ENCODE peak calls at places on chromosomes 5 and 9, in five cellular contexts. L is H1, U is H9, M is mesenchymal stem cell, Z is trophoblast cell. N is an unnamed sample.

GRCh38 chr9:5890641-5891040 is at the start of gene MLANA:
- DNase-seq in L (no peak), Z (no peak), U (no peak), M (no peak), N (no peak)

GRCh38 chr5:125137535-125137934 is 391.1 kb upstream of the ZNF608 start:
- DNase-seq in M (no peak), U (no peak), L (no peak), Z (no peak), N (no peak)

GRCh38 chr5:31583129-31583528 is 51.0 kb downstream of the C5orf22 start:
- DNase-seq in Z (no peak), U (no peak), M (no peak), L (no peak), N (no peak)

GRCh38 chr5:17424674-17425073 is 73.4 kb upstream of the TAF11L2 start:
- DNase-seq in U (no peak), L (no peak), M (no peak), Z (no peak), N (no peak)

GRCh38 chr5:178544166-178544834 is 45.9 kb downstream of the COL23A1 start:
- DNase-seq in Z (no peak), L (no peak), U (no peak), M (no peak), N (no peak)

GRCh38 chr9:84456526-84456925 is 116.0 kb upstream of the SLC28A3 start:
- DNase-seq in M (no peak), L (no peak), U (no peak), Z (no peak), N (no peak)

GRCh38 chr9:12730198-12730597 is 37.0 kb downstream of the TYRP1 start:
- DNase-seq in L (no peak), U (no peak), M (no peak), Z (no peak), N (no peak)

GRCh38 chr9:93683331-93684134 is 107.1 kb downstream of the PHF2 start:
- DNase-seq in M (no peak), Z (no peak), U (peak), L (peak), N (no peak)

GRCh38 chr9:20022410-20022809 is 233.6 kb upstream of the SLC24A2 start:
- DNase-seq in Z (no peak), M (peak), U (no peak), L (no peak), N (no peak)

GRCh38 chr5:100706796-100707195 is 171.6 kb downstream of the FAM174A start:
- DNase-seq in U (no peak), L (no peak), M (peak), Z (no peak), N (no peak)

GRCh38 chr5:33102551-33102950 is 338.2 kb upstream of the TARS1 start:
- DNase-seq in U (no peak), L (no peak), Z (no peak), M (no peak), N (no peak)

GRCh38 chr9:21683484-21684175 is 118.8 kb upstream of the MTAP start:
- DNase-seq in L (no peak), Z (no peak), U (no peak), M (no peak), N (no peak)

GRCh38 chr9:16120727-16121126 is 567.9 kb downstream of the CCDC171 start:
- DNase-seq in L (no peak), U (no peak), Z (no peak), M (no peak), N (no peak)

GRCh38 chr9:69549310-69550202 is 122.6 kb downstream of the APBA1 start:
- DNase-seq in L (no peak), U (no peak), M (peak), Z (no peak), N (no peak)

GRCh38 chr5:13831236-13831810 is 113.2 kb downstream of the DNAH5 start:
- DNase-seq in Z (no peak), M (peak), U (no peak), L (no peak), N (no peak)

GRCh38 chr9:130535818-130536521 is 43.4 kb upstream of the FUBP3 start:
- DNase-seq in M (peak), Z (peak), L (no peak), U (no peak), N (no peak)

GRCh38 chr9:4050686-4051315 is 249.1 kb downstream of the GLIS3 start:
- DNase-seq in U (no peak), M (no peak), Z (no peak), L (no peak), N (peak)

GRCh38 chr5:178548751-178549150 is 41.4 kb downstream of the COL23A1 start:
- DNase-seq in Z (peak), L (no peak), M (no peak), U (no peak), N (no peak)

GRCh38 chr9:33290994-33291397 is 680 bp downstream of the NFX1 start:
- DNase-seq in U (no peak), L (no peak), M (no peak), Z (no peak), N (no peak)

GRCh38 chr5:178490935-178491632 is 99.1 kb downstream of the COL23A1 start:
- DNase-seq in U (no peak), Z (no peak), M (no peak), L (no peak), N (no peak)

GRCh38 chr9:92960561-92961290 is 13.4 kb downstream of the FGD3 start:
- DNase-seq in L (no peak), M (no peak), Z (no peak), U (no peak), N (no peak)

GRCh38 chr9:129775443-129775842 is 22.6 kb upstream of the PTGES start:
- DNase-seq in L (no peak), M (no peak), Z (no peak), U (no peak), N (no peak)

GRCh38 chr9:79377315-79377855 is 194.4 kb upstream of the TLE4 start:
- DNase-seq in M (peak), Z (no peak), L (no peak), U (no peak), N (no peak)

GRCh38 chr9:90966475-90967150 is 165.0 kb downstream of the SYK start:
- DNase-seq in M (peak), Z (no peak), U (no peak), L (no peak), N (no peak)

GRCh38 chr5:137619191-137619870 is 116.6 kb downstream of the KLHL3 start:
- DNase-seq in M (peak), L (no peak), U (no peak), Z (peak), N (no peak)

GRCh38 chr5:72417333-72418062 is 89.7 kb downstream of the ZNF366 start:
- DNase-seq in U (peak), M (no peak), L (no peak), Z (no peak), N (no peak)

GRCh38 chr5:10310073-10310779 is 2.5 kb upstream of the CMBL start:
- DNase-seq in Z (peak), M (peak), L (no peak), U (peak), N (no peak)

GRCh38 chr5:141850183-141850768 is 27.9 kb downstream of the PCDH1 start:
- DNase-seq in L (no peak), M (no peak), U (no peak), Z (no peak), N (peak)

GRCh38 chr5:172659909-172660628 is 19.0 kb downstream of the NEURL1B start:
- DNase-seq in U (peak), Z (no peak), L (no peak), M (peak), N (peak)

GRCh38 chr9:81431662-81432061 is 257.7 kb downstream of the TLE1 start:
- DNase-seq in L (no peak), U (no peak), Z (no peak), M (peak), N (no peak)

GRCh38 chr5:176133289-176133870 is 104.8 kb upstream of the SIMC1 start:
- DNase-seq in Z (no peak), L (peak), U (peak), M (no peak), N (no peak)
- H3K23ac ChIP-seq in Z (no peak), L (no peak), U (no peak), M (no peak), N (peak)

GRCh38 chr5:170643591-170643990 is 139.8 kb downstream of the KCNIP1 start:
- DNase-seq in U (no peak), L (no peak), Z (no peak), M (no peak), N (no peak)

GRCh38 chr5:170640731-170641588 is 137.1 kb downstream of the KCNIP1 start:
- DNase-seq in M (no peak), U (no peak), Z (no peak), L (no peak), N (no peak)

GRCh38 chr5:170642776-170643436 is 139.1 kb downstream of the KCNIP1 start:
- DNase-seq in Z (no peak), L (no peak), U (no peak), M (no peak), N (no peak)

GRCh38 chr5:170641589-170642031 is 137.8 kb downstream of the KCNIP1 start:
- DNase-seq in Z (no peak), L (no peak), M (no peak), U (no peak), N (no peak)

GRCh38 chr5:170642066-170642735 is 138.4 kb downstream of the KCNIP1 start:
- DNase-seq in Z (no peak), M (no peak), L (no peak), U (no peak), N (no peak)
- H2BK12ac ChIP-seq in Z (no peak), M (no peak), L (no peak), U (no peak), N (no peak)

GRCh38 chr9:18461496-18461895 is 12.5 kb upstream of the ADAMTSL1 start:
- DNase-seq in Z (no peak), L (no peak), M (no peak), U (no peak), N (no peak)

GRCh38 chr9:18466101-18466500 is 7.9 kb upstream of the ADAMTSL1 start:
- DNase-seq in L (no peak), M (no peak), U (no peak), Z (no peak), N (no peak)

GRCh38 chr9:18459958-18460584 is 13.9 kb upstream of the ADAMTSL1 start:
- DNase-seq in L (no peak), M (peak), U (no peak), Z (no peak), N (no peak)

GRCh38 chr9:18467696-18468095 is 6.3 kb upstream of the ADAMTSL1 start:
- DNase-seq in M (no peak), Z (no peak), U (no peak), L (no peak), N (no peak)

DNA sequence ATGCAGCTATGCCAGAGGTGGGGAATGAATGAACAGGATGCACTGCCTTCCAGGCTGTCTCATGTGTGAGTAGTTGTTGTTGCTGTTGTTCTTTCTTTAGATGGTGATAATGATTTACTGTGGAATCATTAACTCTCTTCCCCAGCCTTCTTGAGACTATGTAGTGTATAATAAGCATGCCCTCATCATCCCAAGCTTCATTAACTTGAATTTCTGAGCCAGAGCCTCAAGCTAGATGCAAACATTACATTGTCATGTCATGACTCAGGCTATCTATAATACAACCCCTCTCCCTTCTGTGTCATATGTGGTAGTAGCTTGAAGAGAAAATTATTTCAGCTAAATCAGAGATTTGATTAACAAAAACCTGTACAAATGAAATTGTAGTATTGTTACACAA is 10.0 kb upstream of the ADAMTSL1 start:
- DNase-seq in U (no peak), Z (no peak), M (no peak), L (no peak), N (no peak)
- H3K23ac ChIP-seq in U (no peak), Z (no peak), M (no peak), L (no peak), N (no peak)

DNA sequence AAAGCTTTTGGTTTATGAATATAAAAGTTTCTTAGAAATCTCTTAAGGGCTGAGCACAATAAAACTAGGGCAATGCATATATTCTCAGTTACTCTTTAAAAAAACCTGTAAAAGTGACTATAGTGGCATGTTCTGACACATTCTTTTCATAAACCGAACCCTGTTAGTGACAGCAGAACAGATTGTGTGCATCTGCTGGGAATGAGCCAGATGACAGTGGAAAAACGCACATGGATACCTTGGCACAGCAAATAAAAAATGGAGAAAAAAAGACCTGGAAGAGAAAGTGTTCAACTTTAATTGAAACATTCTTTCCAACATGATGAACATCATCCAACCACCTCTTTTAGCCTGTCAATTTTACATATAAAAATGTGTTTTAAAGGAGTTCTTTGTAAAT is 12.7 kb downstream of the MEF2C start:
- DNase-seq in L (no peak), M (no peak), U (no peak), Z (no peak), N (no peak)
- H2BK12ac ChIP-seq in L (no peak), M (no peak), U (no peak), Z (no peak), N (no peak)

GRCh38 chr9:128068656-128069221 is 707 bp downstream of the SLC25A25 start:
- DNase-seq in U (no peak), L (no peak), Z (no peak), M (no peak), N (no peak)

GRCh38 chr9:128065907-128066712 is 1.0 kb downstream of the NAIF1 start:
- DNase-seq in Z (no peak), L (no peak), U (no peak), M (no peak), N (no peak)

GRCh38 chr9:128067622-128067897 is 440 bp upstream of the NAIF1 start:
- DNase-seq in M (no peak), L (no peak), Z (no peak), U (no peak), N (no peak)

GRCh38 chr9:128067898-128068655 is at the start of gene SLC25A25:
- DNase-seq in U (peak), M (peak), Z (peak), L (peak), N (peak)

DNA sequence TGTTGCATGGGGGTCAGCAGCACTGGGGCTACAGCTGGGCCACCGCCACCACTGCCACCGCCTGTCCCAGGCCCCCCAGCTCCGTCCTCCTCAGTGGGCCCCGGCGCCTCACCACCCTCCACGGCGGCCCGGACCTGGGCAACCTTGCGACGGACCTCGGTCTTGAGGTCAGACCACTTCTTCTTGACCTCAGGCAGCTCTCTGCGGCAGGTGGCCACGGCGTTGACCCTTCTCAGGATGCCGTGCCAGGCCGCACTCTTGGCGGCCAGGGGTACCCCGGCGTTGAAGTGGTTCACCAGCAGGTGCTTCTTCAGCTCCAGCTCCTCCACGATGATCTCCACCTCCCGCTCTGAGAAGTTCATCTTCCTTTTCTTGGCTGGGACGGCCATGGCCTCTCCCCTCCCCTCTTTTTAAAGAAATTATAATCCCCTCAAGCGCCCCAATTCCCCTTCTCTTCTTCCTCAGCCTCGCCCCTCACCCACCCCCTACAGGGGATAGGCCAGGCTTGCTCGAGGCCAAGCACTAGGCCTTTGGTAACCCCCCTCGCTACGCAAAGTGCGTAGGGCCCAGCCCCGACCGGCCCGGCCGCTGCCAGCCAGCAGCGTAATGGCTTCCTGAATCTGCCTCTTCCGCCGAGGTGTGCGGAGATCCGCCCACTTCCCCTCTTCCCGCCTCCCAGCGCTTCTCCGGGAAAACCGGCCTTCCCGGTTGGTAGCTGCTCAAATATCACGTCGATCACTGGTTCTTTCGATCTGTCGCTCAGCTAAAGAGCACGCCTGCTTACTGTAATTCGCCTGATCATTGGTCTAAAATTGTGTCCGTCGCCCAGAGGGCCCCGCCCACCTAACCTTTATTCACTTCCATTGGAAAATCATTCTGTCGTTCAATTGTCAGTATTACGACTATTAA is at the start of gene NAIF1:
- DNase-seq in M (peak), U (peak), L (peak), Z (peak), N (peak)
- H3K23ac ChIP-seq in M (no peak), U (no peak), L (no peak), Z (no peak), N (peak)

GRCh38 chr5:147245381-147246055 is 10.7 kb downstream of the STK32A start:
- DNase-seq in L (no peak), Z (no peak), M (no peak), U (no peak), N (no peak)

GRCh38 chr5:147248584-147248983 is 13.8 kb downstream of the STK32A start:
- DNase-seq in M (no peak), L (no peak), Z (no peak), U (no peak), N (no peak)
- H2BK12ac ChIP-seq in M (no peak), L (no peak), Z (no peak), U (no peak), N (no peak)

DNA sequence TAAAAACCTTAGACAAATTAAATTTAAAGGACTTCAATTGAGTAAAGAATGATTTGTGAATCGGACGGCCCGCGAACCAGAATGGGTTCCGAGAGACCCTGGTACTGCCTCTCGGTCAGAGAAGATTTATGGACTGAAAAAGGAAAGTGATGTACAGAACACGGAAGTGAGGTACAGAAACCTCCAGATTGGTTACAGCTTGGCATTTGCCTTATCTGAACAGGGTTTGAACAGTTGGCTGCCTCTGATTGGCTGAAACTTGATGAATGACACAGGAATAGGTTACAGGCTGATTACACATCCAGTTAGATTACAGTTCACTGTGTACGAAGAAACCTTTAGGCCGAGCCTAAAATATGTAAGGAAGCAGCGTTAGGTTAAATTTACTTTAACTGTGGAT is 156.5 kb upstream of the EGFLAM start:
- DNase-seq in L (no peak), U (no peak), Z (no peak), M (no peak), N (no peak)
- H3K23ac ChIP-seq in L (no peak), U (no peak), Z (no peak), M (no peak), N (no peak)

GRCh38 chr9:133050781-133051180 is 11.0 kb upstream of the CEL start:
- DNase-seq in Z (no peak), L (no peak), M (no peak), U (no peak), N (no peak)

GRCh38 chr9:133049043-133049442 is 12.7 kb upstream of the CEL start:
- DNase-seq in M (no peak), U (no peak), L (no peak), Z (no peak), N (no peak)

GRCh38 chr9:133050142-133050541 is 11.6 kb upstream of the CEL start:
- DNase-seq in M (no peak), L (no peak), U (no peak), Z (no peak), N (no peak)

GRCh38 chr9:133046900-133047295 is 14.9 kb upstream of the CEL start:
- DNase-seq in M (no peak), Z (no peak), L (no peak), U (no peak), N (no peak)

GRCh38 chr9:133048595-133048994 is 13.2 kb upstream of the CEL start:
- DNase-seq in Z (no peak), L (no peak), M (peak), U (peak), N (no peak)
- H2BK12ac ChIP-seq in Z (no peak), L (no peak), M (no peak), U (no peak), N (no peak)

DNA sequence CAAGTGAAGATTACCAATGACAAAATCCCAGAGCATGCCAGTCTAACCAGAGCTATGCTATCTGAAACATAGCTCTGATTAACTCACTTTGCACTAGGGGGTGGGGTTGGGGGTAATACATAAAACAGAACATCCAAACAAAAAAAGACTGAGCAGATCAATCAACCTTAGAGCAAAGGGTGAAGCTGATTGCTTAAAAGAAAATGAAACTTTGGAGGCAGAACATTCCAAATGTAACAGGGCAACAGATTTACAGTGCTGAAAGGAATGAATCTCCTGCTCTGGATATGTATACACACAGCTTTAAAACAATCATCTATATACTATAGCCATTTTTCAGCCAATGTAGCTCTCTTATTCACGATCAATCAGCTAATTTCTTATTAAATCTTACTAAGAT is 4.9 kb downstream of the IL6ST start:
- DNase-seq in U (no peak), M (no peak), L (no peak), Z (no peak), N (no peak)
- H3K23ac ChIP-seq in U (no peak), M (no peak), L (no peak), Z (no peak), N (no peak)

GRCh38 chr5:107653685-107654084 is 17.1 kb downstream of the EFNA5 start:
- DNase-seq in U (no peak), M (no peak), L (no peak), Z (no peak), N (no peak)

GRCh38 chr5:107652839-107653607 is 17.7 kb downstream of the EFNA5 start:
- DNase-seq in Z (no peak), M (no peak), U (no peak), L (no peak), N (no peak)

GRCh38 chr5:107658528-107658927 is 12.2 kb downstream of the EFNA5 start:
- DNase-seq in L (no peak), Z (no peak), M (no peak), U (no peak), N (no peak)

GRCh38 chr5:107654827-107655226 is 15.9 kb downstream of the EFNA5 start:
- DNase-seq in L (no peak), Z (no peak), U (no peak), M (no peak), N (no peak)

GRCh38 chr5:107655836-107656235 is 14.9 kb downstream of the EFNA5 start:
- DNase-seq in U (no peak), L (no peak), Z (no peak), M (no peak), N (no peak)
- H2BK12ac ChIP-seq in U (no peak), L (no peak), Z (no peak), M (no peak), N (no peak)